ENCODE peak calls at places on chromosomes 7 and 10, in four cellular contexts. J, A, W and U are unnamed samples.
A peak's percentile ranks its signal among the peaks of the same experiment; 100 is the strongest.

GRCh38 chr10:43653746-43654145 is 5.1 kb upstream of the ZNF32 start:
- DNase-seq in J (no peak), A (no peak), W (no peak), U (no peak)

GRCh38 chr7:142383826-142384507 is 126.1 kb upstream of the PRSS58 start:
- DNase-seq in W (no peak), A (no peak), J (no peak), U (no peak)

GRCh38 chr7:155269766-155270585 is 27.7 kb upstream of the INSIG1 start:
- DNase-seq in W (no peak), A (no peak), J (peak; percentile 61), U (peak; percentile 51)

GRCh38 chr7:36005286-36005685 is 147.8 kb upstream of the EEPD1 start:
- DNase-seq in J (no peak), A (no peak), W (no peak), U (no peak)

GRCh38 chr7:101162551-101163280 is 2.7 kb downstream of the VGF start:
- DNase-seq in J (peak; percentile 70), A (peak; percentile 86), W (no peak), U (no peak)

GRCh38 chr7:137209151-137209822 is 134.2 kb downstream of the PTN start:
- DNase-seq in W (no peak), A (no peak), J (no peak), U (no peak)

GRCh38 chr7:2005746-2006145 is 227.0 kb downstream of the MAD1L1 start:
- DNase-seq in A (no peak), W (no peak), J (no peak), U (no peak)

GRCh38 chr10:120897343-120897742 is 46.2 kb downstream of the WDR11 start:
- DNase-seq in W (no peak), J (no peak), A (no peak), U (peak; percentile 44)

GRCh38 chr7:158353606-158354570 is 233.7 kb downstream of the PTPRN2 start:
- DNase-seq in W (no peak), A (peak; percentile 72), J (peak; percentile 44), U (peak; percentile 22)

GRCh38 chr7:76281706-76282343 is 20.6 kb upstream of the HSPB1 start:
- DNase-seq in W (no peak), A (no peak), J (no peak), U (no peak)

GRCh38 chr10:32065871-32066270 is 9.6 kb upstream of the KIF5B start:
- DNase-seq in J (peak; percentile 45), W (no peak), A (no peak), U (no peak)

GRCh38 chr10:97079157-97079435 is 106.7 kb downstream of the SLIT1 start:
- DNase-seq in A (no peak), J (no peak), W (no peak), U (no peak)

GRCh38 chr10:132677096-132677904 is 108.6 kb downstream of the NKX6-2 start:
- DNase-seq in W (no peak), A (no peak), J (no peak), U (no peak)

GRCh38 chr7:101166603-101166908 is 1.2 kb upstream of the VGF start:
- DNase-seq in W (no peak), J (no peak), A (no peak), U (no peak)

GRCh38 chr10:32110790-32111189 is 54.6 kb upstream of the KIF5B start:
- DNase-seq in J (no peak), A (no peak), W (no peak), U (no peak)

GRCh38 chr10:62978417-62978955 is 154.6 kb upstream of the NRBF2 start:
- DNase-seq in A (no peak), J (no peak), W (no peak), U (no peak)

DNA sequence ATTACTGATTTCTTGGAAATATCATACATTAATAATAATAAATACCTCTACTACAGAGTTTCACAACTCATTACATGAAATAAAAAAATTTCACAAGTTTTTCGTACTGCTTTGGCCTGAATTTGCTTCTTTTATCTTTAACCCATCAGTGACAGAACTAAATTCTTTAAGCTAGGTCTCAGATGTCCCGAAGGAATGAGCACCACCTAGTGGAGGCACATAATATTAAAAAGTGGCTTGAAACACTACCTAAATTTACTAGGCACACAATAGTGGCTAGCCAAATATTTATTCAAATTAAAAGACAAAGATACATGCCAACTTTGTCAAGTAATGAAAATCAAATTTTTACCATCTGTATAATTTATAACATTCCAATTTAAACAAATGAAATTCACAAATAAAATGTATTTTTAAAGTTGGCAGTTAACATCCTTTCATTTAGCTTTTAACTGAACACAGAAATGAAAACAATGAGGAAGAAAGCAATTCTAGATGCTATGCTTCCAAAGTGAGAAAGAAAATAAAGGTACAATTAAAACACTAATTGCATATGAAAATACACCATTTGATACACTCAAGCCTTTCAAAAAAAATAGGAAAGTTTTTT is 123.3 kb downstream of the MPP7 start:
- DNase-seq in J (peak; percentile 52), W (no peak), A (peak; percentile 65), U (peak; percentile 46)
- TF ChIP-seq RNF2 in J (no peak), W (no peak), A (no peak), U (no peak)

GRCh38 chr7:133572087-133572486 is 319.2 kb downstream of the EXOC4 start:
- DNase-seq in W (no peak), J (peak; percentile 23), A (no peak), U (no peak)

GRCh38 chr7:133572853-133573252 is 320.0 kb downstream of the EXOC4 start:
- DNase-seq in A (no peak), W (no peak), J (no peak), U (no peak)

GRCh38 chr7:133573554-133574265 is 320.8 kb downstream of the EXOC4 start:
- DNase-seq in W (no peak), A (no peak), J (no peak), U (no peak)

GRCh38 chr7:133576769-133577168 is 323.9 kb downstream of the EXOC4 start:
- DNase-seq in W (no peak), J (no peak), A (no peak), U (no peak)

DNA sequence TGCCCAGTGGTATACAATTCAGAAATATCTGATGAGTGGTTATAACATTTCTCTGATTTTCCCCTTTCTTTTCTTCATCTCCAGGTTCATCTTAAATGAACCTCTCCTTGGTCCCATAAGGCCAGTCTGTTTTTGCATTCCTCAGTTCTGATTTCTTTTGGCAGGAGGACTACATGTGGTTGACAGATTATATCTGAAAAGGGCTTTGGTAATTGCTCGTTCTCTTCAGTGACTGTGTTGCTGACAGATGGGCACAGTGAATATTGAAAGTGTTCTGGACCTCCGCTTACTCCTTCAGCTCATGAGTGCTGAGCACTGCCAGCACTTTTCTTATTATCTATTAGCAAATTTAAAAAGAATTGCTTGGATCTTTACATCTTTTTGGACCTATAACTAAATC is 322.8 kb downstream of the EXOC4 start:
- DNase-seq in J (no peak), W (no peak), A (no peak), U (no peak)
- TF ChIP-seq RNF2 in J (no peak), W (no peak), A (no peak), U (no peak)

GRCh38 chr7:34523233-34523918 is 134.6 kb upstream of the NPSR1 start:
- DNase-seq in A (no peak), J (peak; percentile 7), W (no peak), U (no peak)
- TF ChIP-seq RNF2 in A (no peak), J (no peak), W (no peak), U (no peak)

GRCh38 chr10:73998623-73999622 is 1.0 kb downstream of the VCL start:
- DNase-seq in A (peak; percentile 71), J (peak; percentile 74), W (peak; percentile 33), U (peak; percentile 27)
- TF ChIP-seq RNF2 in A (no peak), J (no peak), W (no peak), U (no peak)

DNA sequence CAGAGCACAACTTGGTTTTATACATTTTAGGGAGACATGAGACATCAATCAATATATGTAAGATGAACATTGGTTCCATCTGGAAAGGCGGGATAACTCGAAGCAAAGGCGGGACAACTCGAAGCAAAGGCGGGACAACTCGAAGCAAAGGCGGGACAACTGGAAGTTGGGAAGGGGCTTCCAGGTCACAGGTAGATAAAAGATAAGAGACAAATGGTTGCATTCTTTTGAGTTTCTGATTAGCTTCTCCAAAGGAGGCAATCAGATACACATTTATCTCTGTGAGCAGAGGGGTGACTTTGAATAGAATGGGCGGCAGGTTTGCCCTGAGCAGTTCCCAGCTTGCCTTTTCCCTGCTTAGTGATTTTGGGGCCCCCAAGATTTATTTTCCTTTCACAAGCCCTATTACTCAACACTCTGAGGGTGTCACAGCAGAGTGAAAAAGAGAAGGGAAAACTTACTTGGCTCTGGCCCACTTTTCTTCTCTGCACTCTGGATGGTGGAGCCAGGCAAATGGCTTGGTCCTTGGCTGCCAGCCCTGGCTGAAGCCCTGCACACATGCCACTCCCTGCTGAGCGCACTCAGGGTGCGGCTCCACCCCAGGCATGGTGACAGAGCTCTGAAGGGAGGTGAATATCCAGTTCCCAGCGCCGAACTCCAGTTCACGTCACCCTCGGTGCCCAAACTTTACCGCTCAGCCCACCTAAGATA is 46.7 kb downstream of the PARD3 start:
- DNase-seq in A (no peak), W (no peak), J (peak; percentile 43), U (no peak)
- TF ChIP-seq RNF2 in A (no peak), W (no peak), J (no peak), U (no peak)

DNA sequence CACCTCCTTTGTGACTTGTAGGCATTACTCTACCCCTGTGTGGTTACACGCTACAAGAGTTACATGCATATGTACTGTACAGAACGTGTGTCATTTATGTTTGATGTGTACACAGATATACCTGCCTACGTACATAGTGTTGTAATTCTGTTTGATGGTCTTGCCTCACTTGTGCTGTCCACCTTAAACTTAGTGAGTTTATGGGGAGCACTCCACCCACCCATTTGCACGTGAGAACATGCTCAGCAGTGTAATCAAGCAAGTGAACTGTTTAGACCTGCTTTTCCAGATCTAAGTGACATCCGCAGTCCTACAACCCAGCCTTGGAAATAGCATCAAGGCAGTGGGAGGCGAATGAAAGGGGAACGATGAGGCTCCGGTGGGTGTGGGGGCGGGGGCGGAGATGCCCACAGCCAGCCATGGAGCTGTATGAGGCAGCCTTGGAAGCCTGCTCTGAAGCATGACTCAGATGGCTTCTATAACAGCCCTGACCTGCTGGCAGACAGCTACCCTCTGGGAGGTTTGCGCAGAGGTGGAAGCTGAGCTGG is 52.1 kb downstream of the SUFU start:
- DNase-seq in W (no peak), A (no peak), J (no peak), U (no peak)
- TF ChIP-seq RNF2 in W (no peak), A (no peak), J (no peak), U (no peak)